ENCODE peak calls at places on chromosomes 11 and 22, in four cellular contexts. Z is esophagus squamous epithelium, H is adipocyte, P is NCI-H226. R is an unnamed sample.

GRCh38 chr11:34345012-34345804 is 12.6 kb downstream of the ABTB2 start:
- DNase-seq in Z (no peak), H (peak; percentile 66), P (peak; percentile 93), R (no peak)

GRCh38 chr11:132119573-132119972 is 749.2 kb downstream of the NTM start:
- DNase-seq in Z (no peak), H (no peak), P (no peak), R (no peak)

GRCh38 chr11:104011031-104011430 is 25.4 kb upstream of the DDI1 start:
- DNase-seq in Z (no peak), H (no peak), P (no peak), R (no peak)

GRCh38 chr11:24705474-24705873 is 208.6 kb downstream of the LUZP2 start:
- DNase-seq in Z (no peak), H (no peak), P (no peak), R (no peak)

GRCh38 chr11:126112547-126112946 is 49.9 kb upstream of the CDON start:
- DNase-seq in Z (no peak), H (peak; percentile 45), P (no peak), R (no peak)

GRCh38 chr11:79062814-79063762 is 377.7 kb downstream of the TENM4 start:
- DNase-seq in Z (no peak), H (peak; percentile 30), P (no peak), R (no peak)

GRCh38 chr22:28597665-28598064 is 82.0 kb downstream of the TTC28 start:
- DNase-seq in Z (no peak), H (no peak), P (no peak), R (no peak)

GRCh38 chr11:67179892-67180490 is 60.9 kb downstream of the KDM2A start:
- DNase-seq in Z (no peak), H (no peak), P (no peak), R (no peak)

GRCh38 chr11:14519692-14520085 is 497 bp downstream of the PSMA1 start:
- DNase-seq in Z (no peak), H (peak; percentile 61), P (no peak), R (peak; percentile 9)

GRCh38 chr11:6655020-6655789 is 404 bp downstream of the DCHS1 start:
- DNase-seq in Z (no peak), H (peak; percentile 64), P (no peak), R (no peak)

GRCh38 chr22:41902932-41903421 is 11.9 kb downstream of the SHISA8 start:
- DNase-seq in Z (no peak), H (no peak), P (no peak), R (no peak)

GRCh38 chr22:37560682-37561208 is 465 bp downstream of the CDC42EP1 start:
- DNase-seq in Z (no peak), H (peak; percentile 71), P (peak; percentile 39), R (no peak)

GRCh38 chr11:72122607-72123006 is 10.1 kb upstream of the ANAPC15 start:
- DNase-seq in Z (no peak), H (no peak), P (no peak), R (no peak)

GRCh38 chr11:36265793-36266628 is 23.2 kb downstream of the COMMD9 start:
- DNase-seq in Z (no peak), H (peak; percentile 76), P (peak; percentile 18), R (no peak)

GRCh38 chr11:4551346-4551979 is 6.5 kb downstream of the OR52M1 start:
- DNase-seq in Z (no peak), H (peak; percentile 16), P (no peak), R (no peak)

GRCh38 chr11:46541593-46542371 is 52.0 kb downstream of the AMBRA1 start:
- DNase-seq in Z (no peak), H (no peak), P (no peak), R (no peak)

GRCh38 chr11:133202816-133203215 is 329.5 kb downstream of the OPCML start:
- DNase-seq in Z (no peak), H (no peak), P (no peak), R (no peak)

GRCh38 chr22:30890689-30891442 is 77.7 kb downstream of the MORC2 start:
- DNase-seq in Z (no peak), H (peak; percentile 44), P (no peak), R (no peak)

GRCh38 chr11:235180-235997 is 753 bp downstream of the SIRT3 start:
- DNase-seq in Z (no peak), H (no peak), P (no peak), R (no peak)

GRCh38 chr11:73338279-73338678 is 30.2 kb downstream of the ARHGEF17 start:
- DNase-seq in Z (no peak), H (no peak), P (no peak), R (no peak)

R was measured in GM12878.